ENCODE peak calls at places on chromosome 13, in ten cellular contexts. E is right atrium auricular region, Q is coronary artery, R is fibroblast of the aortic adventitia, B is heart left ventricle, P is astrocyte of the cerebellum, A is fibroblast of pulmonary artery, U is left lung, N is mammary epithelial cell, C is gastrocnemius medialis. O is an unnamed sample.

GRCh38 chr13:26584713-26585112 is 27.2 kb downstream of the WASF3 start:
- DNase-seq in E (no peak), Q (no peak), R (peak), B (no peak), P (no peak), A (peak), U (no peak), N (peak), C (no peak), O (peak)

GRCh38 chr13:113550453-113550852 is 34.1 kb upstream of the TFDP1 start:
- DNase-seq in E (no peak), Q (no peak), R (no peak), B (no peak), P (no peak), A (no peak), U (peak), N (no peak), C (no peak), O (no peak)

GRCh38 chr13:46119883-46120614 is 15.2 kb upstream of the CPB2 start:
- DNase-seq in E (no peak), Q (no peak), R (peak), B (no peak), P (peak), A (peak), U (no peak), N (peak), C (no peak), O (peak)

GRCh38 chr13:41059896-41060722 is 1.2 kb upstream of the WBP4 start:
- DNase-seq in E (peak), Q (peak), R (peak), B (peak), P (peak), A (peak), U (peak), N (peak), C (peak), O (peak)

GRCh38 chr13:43058318-43058674 is 34.9 kb downstream of the DNAJC15 start:
- DNase-seq in E (no peak), Q (no peak), R (peak), B (peak), P (no peak), A (peak), U (no peak), N (peak), C (no peak), O (peak)

GRCh38 chr13:43895940-43896339 is 16.2 kb downstream of the LACC1 start:
- DNase-seq in E (no peak), Q (no peak), R (no peak), B (no peak), P (no peak), A (no peak), U (no peak), N (no peak), C (no peak), O (no peak)

GRCh38 chr13:62309904-62310303 is 894.3 kb upstream of the PCDH20 start:
- DNase-seq in E (no peak), Q (no peak), R (no peak), B (no peak), P (no peak), A (no peak), U (no peak), N (no peak), C (no peak), O (no peak)

GRCh38 chr13:45811891-45812583 is 39.5 kb downstream of the SIAH3 start:
- DNase-seq in E (no peak), Q (peak), R (no peak), B (no peak), P (no peak), A (no peak), U (no peak), N (peak), C (no peak), O (no peak)

DNA sequence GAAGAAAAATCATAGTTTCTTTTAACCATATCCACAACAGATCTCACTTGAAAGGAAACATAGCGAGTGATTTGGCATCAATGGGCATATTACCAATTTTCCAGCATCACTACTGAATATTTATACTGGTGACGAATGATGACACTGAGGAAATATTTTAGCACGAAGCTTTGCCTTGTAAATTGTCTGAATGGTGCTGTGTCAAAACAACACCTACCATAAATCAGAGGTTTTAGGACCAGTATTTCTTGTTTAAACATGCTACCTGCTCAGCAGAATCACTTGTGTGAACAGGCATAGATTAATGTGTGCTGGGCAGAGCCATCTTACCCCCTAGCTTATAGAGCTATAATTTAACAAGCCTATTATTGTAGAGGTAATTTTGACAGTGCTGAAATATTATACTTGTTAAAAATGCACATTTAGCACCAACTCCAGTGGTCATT is 146.8 kb downstream of the ABCC4 start:
- DNase-seq in E (no peak), Q (no peak), R (peak), B (no peak), P (no peak), A (peak), U (no peak), N (peak), C (no peak), O (peak)
- H3K4me3 ChIP-seq in E (no peak), Q (no peak), R (no peak), B (no peak), P (no peak), A (no peak), U (no peak), N (no peak), C (no peak), O (no peak)

DNA sequence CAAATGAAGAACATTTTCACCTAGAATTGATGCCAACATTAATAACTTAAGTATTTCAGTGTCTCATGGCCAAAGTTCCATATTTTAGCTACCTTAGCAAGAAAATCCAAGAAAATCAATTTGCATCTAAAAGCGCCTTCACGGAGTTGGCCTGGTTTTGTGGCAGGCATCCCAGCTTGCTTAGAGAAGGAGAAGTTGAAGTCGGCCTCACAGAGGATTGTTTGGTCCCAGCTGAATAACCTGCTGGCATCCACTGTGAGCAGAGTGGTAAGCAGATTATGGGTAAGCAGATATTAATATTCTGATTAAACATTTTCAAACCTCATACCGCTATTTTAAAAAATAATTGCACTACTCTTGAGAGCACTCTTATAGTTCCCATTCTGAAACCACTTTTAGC is 62.3 kb upstream of the STARD13 start:
- DNase-seq in E (no peak), Q (no peak), R (peak), B (no peak), P (peak), A (no peak), U (no peak), N (no peak), C (no peak), O (no peak)
- TF ChIP-seq CTCF in E (no peak), Q (no peak), R (no peak), B (no peak), P (no peak), A (no peak), U (no peak), N (no peak), C (no peak), O (no peak)

GRCh38 chr13:28494537-28494860 is 429 bp downstream of the FLT1 start:
- DNase-seq in E (no peak), Q (no peak), R (no peak), B (peak), P (no peak), A (peak), U (peak), N (peak), C (no peak), O (no peak)
- H3K4me3 ChIP-seq in E (peak), Q (peak), R (peak), B (peak), P (peak), A (peak), U (peak), N (no peak), C (peak), O (no peak)

GRCh38 chr13:103762523-103762922 is 696.3 kb upstream of the SLC10A2 start:
- DNase-seq in E (no peak), Q (no peak), R (no peak), B (no peak), P (no peak), A (no peak), U (no peak), N (no peak), C (no peak), O (no peak)
- TF ChIP-seq CTCF in E (no peak), Q (no peak), R (no peak), B (no peak), P (no peak), A (no peak), U (no peak), N (no peak), C (no peak), O (no peak)